ENCODE peak calls at places on chromosomes 3 and 15, in ten cellular contexts. U is Ammon's horn; A is kidney tubule cell; G is foreskin fibroblast; Z is psoas muscle; E is stimulated activated CD4-positive, alpha-beta T cell treated with anti-CD3 and anti-CD28 coated beads, TNF-alpha, amount 100 ng/mL, for 4 hours; C is NCI-H1092; V is HFF-Myc; J is OCI-LY7; M is iPS-NIHi11. K is an unnamed sample.

GRCh38 chr15:77076325-77076915 is 5.5 kb upstream of the TSPAN3 start:
- DNase-seq in J (no peak), G (no peak), Z (no peak), C (no peak), M (no peak), U (peak), V (no peak), E (no peak), A (no peak), K (no peak)

GRCh38 chr15:68676926-68677325 is 98.1 kb downstream of the CORO2B start:
- DNase-seq in M (no peak), G (no peak), C (no peak), Z (no peak), A (no peak), E (no peak), U (no peak), J (no peak), V (no peak), K (no peak)

GRCh38 chr3:194640829-194641228 is 7.6 kb upstream of the TMEM44 start:
- DNase-seq in C (no peak), G (peak), U (no peak), Z (no peak), V (no peak), A (no peak), J (peak), E (no peak), M (no peak), K (peak)

GRCh38 chr15:61530769-61531168 is 301.7 kb upstream of the RORA start:
- DNase-seq in E (no peak), G (peak), Z (no peak), M (peak), C (no peak), A (peak), V (no peak), U (no peak), J (no peak), K (no peak)

GRCh38 chr3:183527421-183527979 is 28.0 kb downstream of the KLHL6 start:
- DNase-seq in J (peak), Z (no peak), U (no peak), M (no peak), A (no peak), E (no peak), G (no peak), C (no peak), V (no peak), K (no peak)

GRCh38 chr15:44646460-44646859 is 17.0 kb downstream of the SPG11 start:
- DNase-seq in Z (no peak), U (no peak), J (no peak), M (no peak), A (no peak), V (no peak), C (no peak), G (no peak), E (no peak), K (no peak)

GRCh38 chr3:196775938-196776337 is 36.3 kb downstream of the PAK2 start:
- DNase-seq in C (no peak), A (no peak), U (no peak), G (no peak), J (no peak), Z (no peak), E (no peak), M (no peak), V (no peak), K (no peak)

GRCh38 chr3:149494022-149494758 is 19.7 kb downstream of the TM4SF4 start:
- DNase-seq in M (peak), G (peak), U (peak), Z (no peak), J (peak), A (peak), C (peak), V (peak), E (no peak), K (peak)

GRCh38 chr3:125143982-125144652 is 68.4 kb downstream of the SLC12A8 start:
- DNase-seq in C (no peak), G (peak), A (no peak), V (no peak), U (no peak), Z (no peak), M (no peak), E (no peak), J (no peak), K (peak)

GRCh38 chr3:137110392-137110996 is 152.7 kb downstream of the IL20RB start:
- DNase-seq in Z (no peak), J (peak), A (peak), C (no peak), V (peak), M (peak), U (peak), E (no peak), G (peak), K (no peak)

GRCh38 chr3:126553284-126553811 is 5.4 kb downstream of the C3orf22 start:
- DNase-seq in V (no peak), Z (peak), U (no peak), J (no peak), A (no peak), E (no peak), M (no peak), G (no peak), C (no peak), K (no peak)

GRCh38 chr3:108406063-108406660 is 104.2 kb downstream of the MYH15 start:
- DNase-seq in C (no peak), G (peak), Z (no peak), V (no peak), E (no peak), U (no peak), J (no peak), A (no peak), M (no peak), K (no peak)

GRCh38 chr3:6455031-6455430 is 405.9 kb upstream of the GRM7 start:
- DNase-seq in J (no peak), A (no peak), C (no peak), E (no peak), M (no peak), V (no peak), G (no peak), Z (no peak), U (no peak), K (no peak)

GRCh38 chr3:168511428-168512014 is 415.8 kb upstream of the GOLIM4 start:
- DNase-seq in V (no peak), J (peak), A (peak), G (peak), U (peak), Z (no peak), E (no peak), M (peak), C (no peak), K (no peak)

K was measured in MG63.